ENCODE peak calls at places on chromosome 5, in six cellular contexts. T, P, L, B, Z and X are unnamed samples.

GRCh38 chr5:7828269-7828668 is 22.7 kb downstream of the CFAP90 start:
- DNase-seq in L (no peak), T (no peak), B (no peak), P (no peak), Z (no peak), X (no peak)

GRCh38 chr5:84568171-84568570 is 183.5 kb upstream of the EDIL3 start:
- DNase-seq in Z (no peak), P (no peak), T (no peak), L (no peak), B (no peak), X (no peak)

GRCh38 chr5:84603557-84604185 is 219.0 kb upstream of the EDIL3 start:
- DNase-seq in T (peak; percentile 72), Z (peak; percentile 62), P (peak; percentile 19), L (peak; percentile 97), B (no peak), X (peak; percentile 86)

GRCh38 chr5:115415143-115415491 is 118.7 kb upstream of the CCDC112 start:
- DNase-seq in B (no peak), Z (no peak), L (peak; percentile 84), T (peak; percentile 47), P (peak; percentile 30), X (peak; percentile 97)

GRCh38 chr5:147668385-147668784 is 114.1 kb downstream of the JAKMIP2 start:
- DNase-seq in Z (no peak), L (no peak), P (no peak), T (no peak), B (no peak), X (no peak)

GRCh38 chr5:167014657-167015056 is 1276.8 kb upstream of the WWC1 start:
- DNase-seq in P (no peak), L (no peak), B (no peak), T (no peak), Z (no peak), X (no peak)

GRCh38 chr5:104606258-104606829 is 1043.8 kb upstream of the NUDT12 start:
- DNase-seq in T (no peak), B (no peak), P (no peak), Z (no peak), L (no peak), X (no peak)

GRCh38 chr5:154524181-154524580 is 46.2 kb upstream of the HAND1 start:
- DNase-seq in Z (no peak), T (no peak), L (no peak), P (no peak), B (no peak), X (no peak)

GRCh38 chr5:143384865-143385657 is 18.4 kb downstream of the NR3C1 start:
- DNase-seq in P (no peak), Z (no peak), B (no peak), T (no peak), L (no peak), X (no peak)

GRCh38 chr5:108360280-108360679 is 21.6 kb downstream of the FBXL17 start:
- DNase-seq in T (no peak), Z (no peak), P (no peak), L (no peak), B (no peak), X (no peak)

GRCh38 chr5:143402464-143403356 is 776 bp downstream of the NR3C1 start:
- DNase-seq in L (no peak), P (peak; percentile 41), Z (peak; percentile 81), B (peak; percentile 25), T (no peak), X (peak; percentile 37)

GRCh38 chr5:151923865-151924264 is 786 bp downstream of the GLRA1 start:
- DNase-seq in L (no peak), P (peak; percentile 18), Z (no peak), T (no peak), B (peak; percentile 52), X (no peak)

GRCh38 chr5:126482591-126482990 is 59.4 kb downstream of the GRAMD2B start:
- DNase-seq in T (no peak), Z (no peak), B (no peak), P (no peak), L (no peak), X (no peak)

GRCh38 chr5:81779125-81779934 is 28.4 kb upstream of the SSBP2 start:
- DNase-seq in L (no peak), P (peak; percentile 51), B (no peak), Z (peak; percentile 89), T (no peak), X (peak; percentile 48)

GRCh38 chr5:100901851-100902341 is 1.2 kb downstream of the ST8SIA4 start:
- DNase-seq in L (no peak), B (peak; percentile 5), P (no peak), Z (peak; percentile 55), T (peak; percentile 2), X (no peak)

GRCh38 chr5:6408627-6409446 is 30.5 kb upstream of the MED10 start:
- DNase-seq in P (no peak), L (peak; percentile 0), T (no peak), B (no peak), Z (no peak), X (peak; percentile 17)

GRCh38 chr5:154811653-154812465 is 38.5 kb downstream of the FAXDC2 start:
- DNase-seq in T (peak; percentile 26), Z (peak; percentile 65), L (peak; percentile 31), B (peak; percentile 75), P (peak; percentile 82), X (peak; percentile 80)

GRCh38 chr5:3833566-3833965 is 237.9 kb downstream of the IRX1 start:
- DNase-seq in L (no peak), B (no peak), T (no peak), P (no peak), Z (no peak), X (no peak)

GRCh38 chr5:178554311-178554710 is 35.9 kb downstream of the COL23A1 start:
- DNase-seq in B (no peak), Z (no peak), L (no peak), P (no peak), T (no peak), X (no peak)

GRCh38 chr5:132023258-132024116 is 12.0 kb upstream of the ACSL6 start:
- DNase-seq in B (no peak), P (peak; percentile 4), Z (no peak), L (no peak), T (no peak), X (no peak)

GRCh38 chr5:13536921-13537320 is 407.6 kb downstream of the DNAH5 start:
- DNase-seq in T (peak; percentile 9), L (peak; percentile 1), P (no peak), Z (no peak), B (no peak), X (peak; percentile 35)